ENCODE peak calls at places on chromosomes 7 and 10, in four cellular contexts. One of them, this sample, is unnamed. For H3K27me3, the result is how much of the 10 kb centered on the place peaks cover.

GRCh38 chr10:126511917-126512487 is 123.7 kb upstream of the ADAM12 start:
- DNase-seq in WERI-Rb-1: no peak
- DNase-seq in AG04450: no peak
- DNase-seq in GM23338: peak
- DNase-seq in this sample: no peak

GRCh38 chr7:73696372-73696771 is 13.0 kb downstream of the BUD23 start:
- DNase-seq in GM23338: no peak
- DNase-seq in WERI-Rb-1: no peak
- DNase-seq in AG04450: no peak
- DNase-seq in this sample: no peak

GRCh38 chr7:5831196-5831595 is 49.4 kb upstream of the OCM start:
- DNase-seq in WERI-Rb-1: no peak
- DNase-seq in GM23338: peak
- DNase-seq in AG04450: no peak
- DNase-seq in this sample: peak

GRCh38 chr10:75276029-75276872 is 40.5 kb upstream of the COMTD1 start:
- DNase-seq in AG04450: no peak
- DNase-seq in GM23338: peak
- DNase-seq in WERI-Rb-1: no peak
- DNase-seq in this sample: no peak

GRCh38 chr10:3418041-3418760 is 245.6 kb upstream of the PITRM1 start:
- DNase-seq in AG04450: no peak
- DNase-seq in WERI-Rb-1: no peak
- DNase-seq in GM23338: no peak
- DNase-seq in this sample: no peak

GRCh38 chr10:3902054-3902808 is 117.2 kb upstream of the KLF6 start:
- DNase-seq in AG04450: no peak
- DNase-seq in GM23338: no peak
- DNase-seq in WERI-Rb-1: no peak
- DNase-seq in this sample: no peak

GRCh38 chr10:104842704-104843103 is 201.6 kb downstream of the SORCS3 start:
- DNase-seq in GM23338: no peak
- DNase-seq in WERI-Rb-1: peak
- DNase-seq in AG04450: no peak
- DNase-seq in this sample: no peak

GRCh38 chr10:59283456-59284082 is 78.8 kb downstream of the FAM13C start:
- DNase-seq in AG04450: no peak
- DNase-seq in WERI-Rb-1: no peak
- DNase-seq in GM23338: peak
- DNase-seq in this sample: no peak

GRCh38 chr7:130491841-130492518 is at the start of gene MEST:
- DNase-seq in GM23338: peak
- DNase-seq in WERI-Rb-1: no peak
- DNase-seq in AG04450: no peak
- DNase-seq in this sample: peak

GRCh38 chr7:149880871-149881301 is 7.1 kb downstream of the ATP6V0E2 start:
- DNase-seq in AG04450: no peak
- DNase-seq in WERI-Rb-1: no peak
- DNase-seq in GM23338: no peak
- DNase-seq in this sample: peak

GRCh38 chr10:29142516-29143314 is 146.2 kb upstream of the LYZL1 start:
- DNase-seq in GM23338: peak
- DNase-seq in WERI-Rb-1: no peak
- DNase-seq in AG04450: no peak
- DNase-seq in this sample: no peak

GRCh38 chr10:49611815-49612512 is 1.9 kb downstream of the SLC18A3 start:
- DNase-seq in GM23338: peak
- DNase-seq in AG04450: no peak
- DNase-seq in WERI-Rb-1: no peak
- DNase-seq in this sample: no peak

GRCh38 chr10:10869592-10869991 is 148.1 kb upstream of the CELF2 start:
- DNase-seq in AG04450: no peak
- DNase-seq in WERI-Rb-1: no peak
- DNase-seq in GM23338: no peak
- DNase-seq in this sample: no peak

GRCh38 chr7:91089382-91089963 is 174.8 kb upstream of the FZD1 start:
- DNase-seq in AG04450: no peak
- DNase-seq in GM23338: peak
- DNase-seq in WERI-Rb-1: no peak
- DNase-seq in this sample: no peak

GRCh38 chr10:60495357-60495756 is 105.7 kb upstream of the ANK3 start:
- DNase-seq in AG04450: no peak
- DNase-seq in WERI-Rb-1: no peak
- DNase-seq in GM23338: no peak
- DNase-seq in this sample: no peak

GRCh38 chr7:55545496-55545895 is 26.8 kb downstream of the VOPP1 start:
- DNase-seq in GM23338: no peak
- DNase-seq in WERI-Rb-1: no peak
- DNase-seq in AG04450: no peak
- DNase-seq in this sample: no peak

GRCh38 chr10:70376436-70377378 is 5.7 kb downstream of the LRRC20 start:
- DNase-seq in WERI-Rb-1: no peak
- DNase-seq in AG04450: no peak
- DNase-seq in GM23338: no peak
- DNase-seq in this sample: no peak

GRCh38 chr7:102096706-102097427 is 189.8 kb upstream of the SH2B2 start:
- DNase-seq in WERI-Rb-1: no peak
- DNase-seq in GM23338: no peak
- DNase-seq in AG04450: no peak
- DNase-seq in this sample: no peak

GRCh38 chr7:157962458-157963306 is 624.9 kb downstream of the PTPRN2 start:
- DNase-seq in AG04450: no peak
- DNase-seq in GM23338: no peak
- DNase-seq in WERI-Rb-1: no peak
- DNase-seq in this sample: peak

GRCh38 chr7:83038787-83039186 is 123.9 kb downstream of the PCLO start:
- DNase-seq in WERI-Rb-1: no peak
- DNase-seq in GM23338: no peak
- DNase-seq in AG04450: no peak
- DNase-seq in this sample: no peak

GRCh38 chr10:33229252-33229943 is 105.1 kb downstream of the NRP1 start:
- DNase-seq in GM23338: no peak
- DNase-seq in WERI-Rb-1: no peak
- DNase-seq in AG04450: no peak
- DNase-seq in this sample: no peak

GRCh38 chr7:139734395-139734794 is 43.4 kb downstream of the HIPK2 start:
- DNase-seq in AG04450: peak
- DNase-seq in GM23338: no peak
- DNase-seq in WERI-Rb-1: no peak
- DNase-seq in this sample: no peak

GRCh38 chr7:3722396-3722846 is 421.4 kb downstream of the SDK1 start:
- DNase-seq in GM23338: peak
- DNase-seq in WERI-Rb-1: peak
- DNase-seq in AG04450: no peak
- DNase-seq in this sample: peak

GRCh38 chr7:67590649-67591048 is 594.0 kb downstream of the TYW1 start:
- DNase-seq in GM23338: no peak
- DNase-seq in AG04450: no peak
- DNase-seq in WERI-Rb-1: no peak
- DNase-seq in this sample: no peak

GRCh38 chr7:123627859-123628258 is 26.2 kb downstream of the ASB15 start:
- DNase-seq in AG04450: no peak
- DNase-seq in WERI-Rb-1: no peak
- DNase-seq in GM23338: no peak
- DNase-seq in this sample: no peak

GRCh38 chr7:5692845-5693278 is 88.6 kb downstream of the RNF216 start:
- DNase-seq in GM23338: no peak
- DNase-seq in AG04450: peak
- DNase-seq in WERI-Rb-1: no peak
- DNase-seq in this sample: no peak

GRCh38 chr10:119340893-119341235 is 133.5 kb downstream of the GRK5 start:
- DNase-seq in WERI-Rb-1: no peak
- DNase-seq in AG04450: no peak
- DNase-seq in GM23338: no peak
- DNase-seq in this sample: no peak

GRCh38 chr7:12635830-12636229 is 51.6 kb upstream of the ARL4A start:
- DNase-seq in WERI-Rb-1: no peak
- DNase-seq in GM23338: peak
- DNase-seq in AG04450: no peak
- DNase-seq in this sample: no peak

GRCh38 chr7:11760372-11760771 is 71.6 kb downstream of the THSD7A start:
- DNase-seq in WERI-Rb-1: no peak
- DNase-seq in GM23338: no peak
- DNase-seq in AG04450: no peak
- DNase-seq in this sample: no peak

GRCh38 chr7:128168667-128169210 is 72.3 kb upstream of the LEP start:
- DNase-seq in GM23338: peak
- DNase-seq in WERI-Rb-1: no peak
- DNase-seq in AG04450: no peak
- DNase-seq in this sample: no peak
- H3K27me3 ChIP-seq in GM23338: half or more
- H3K27me3 ChIP-seq in WERI-Rb-1: under half
- H3K27me3 ChIP-seq in AG04450: half or more
- H3K27me3 ChIP-seq in this sample: under half

GRCh38 chr7:81462672-81463071 is 307.2 kb downstream of the HGF start:
- DNase-seq in WERI-Rb-1: no peak
- DNase-seq in AG04450: peak
- DNase-seq in GM23338: no peak
- DNase-seq in this sample: no peak

GRCh38 chr7:81460228-81460627 is 309.6 kb downstream of the HGF start:
- DNase-seq in AG04450: no peak
- DNase-seq in GM23338: no peak
- DNase-seq in WERI-Rb-1: no peak
- DNase-seq in this sample: no peak

GRCh38 chr7:81460646-81461045 is 309.2 kb downstream of the HGF start:
- DNase-seq in AG04450: no peak
- DNase-seq in GM23338: no peak
- DNase-seq in WERI-Rb-1: no peak
- DNase-seq in this sample: no peak

GRCh38 chr7:81459485-81459884 is 310.4 kb downstream of the HGF start:
- DNase-seq in GM23338: no peak
- DNase-seq in AG04450: no peak
- DNase-seq in WERI-Rb-1: no peak
- DNase-seq in this sample: no peak

DNA sequence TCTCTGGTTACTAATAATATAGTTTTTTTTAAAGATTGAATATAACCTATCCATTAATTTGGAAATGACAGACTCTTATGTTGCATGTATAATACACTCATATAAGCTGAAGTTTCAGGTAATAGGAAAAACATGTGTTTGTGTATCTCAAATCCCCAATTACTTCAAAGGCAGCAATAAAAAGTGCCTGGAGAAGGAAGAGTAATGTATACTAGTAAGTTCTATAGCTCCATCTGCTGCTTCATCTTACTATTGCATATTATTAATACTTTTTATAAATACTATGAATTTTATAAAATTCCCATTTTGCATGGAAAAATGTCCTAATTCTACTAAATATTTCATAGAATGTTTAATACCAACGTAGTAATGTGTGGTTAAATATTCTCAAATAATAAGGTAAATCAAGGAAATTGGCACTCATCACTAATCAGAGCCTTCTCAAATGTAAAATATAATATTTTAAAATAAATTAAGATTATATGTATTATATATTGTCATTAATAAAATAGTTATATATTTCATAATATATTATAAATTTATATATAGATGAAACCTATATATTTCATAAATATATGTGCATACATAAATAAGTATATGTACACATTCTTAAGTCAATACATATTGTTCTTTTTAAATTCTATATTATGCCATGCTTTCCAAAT is 311.9 kb downstream of the HGF start:
- DNase-seq in AG04450: no peak
- DNase-seq in WERI-Rb-1: no peak
- DNase-seq in GM23338: peak
- DNase-seq in this sample: no peak
- TF ChIP-seq CTCF in AG04450: peak
- TF ChIP-seq CTCF in WERI-Rb-1: peak
- TF ChIP-seq CTCF in GM23338: no peak
- TF ChIP-seq CTCF in this sample: peak

DNA sequence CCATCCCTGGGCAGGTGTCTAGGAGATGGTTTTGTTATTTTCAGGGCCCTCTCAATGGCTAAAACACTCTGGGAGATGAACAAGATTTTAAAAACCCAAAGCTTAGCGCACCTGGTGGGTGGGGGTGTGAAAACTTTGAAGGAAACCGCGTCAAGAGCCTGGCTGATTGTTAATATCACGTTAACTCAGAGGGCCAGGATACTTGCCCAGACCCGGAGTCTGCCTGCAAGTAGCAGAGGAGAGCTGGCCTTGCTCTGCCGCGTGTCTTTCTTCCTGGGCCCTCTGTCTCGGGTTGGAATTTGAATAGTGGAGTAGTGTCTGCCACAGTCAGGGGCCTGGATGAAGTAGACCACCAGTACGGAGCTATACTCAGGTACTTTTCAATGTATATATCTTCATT is 1.1 kb downstream of the MGMT start:
- DNase-seq in AG04450: no peak
- DNase-seq in GM23338: no peak
- DNase-seq in WERI-Rb-1: no peak
- DNase-seq in this sample: no peak
- H3K4me3 ChIP-seq in AG04450: no peak
- H3K4me3 ChIP-seq in GM23338: no peak
- H3K4me3 ChIP-seq in WERI-Rb-1: no peak
- H3K4me3 ChIP-seq in this sample: no peak

DNA sequence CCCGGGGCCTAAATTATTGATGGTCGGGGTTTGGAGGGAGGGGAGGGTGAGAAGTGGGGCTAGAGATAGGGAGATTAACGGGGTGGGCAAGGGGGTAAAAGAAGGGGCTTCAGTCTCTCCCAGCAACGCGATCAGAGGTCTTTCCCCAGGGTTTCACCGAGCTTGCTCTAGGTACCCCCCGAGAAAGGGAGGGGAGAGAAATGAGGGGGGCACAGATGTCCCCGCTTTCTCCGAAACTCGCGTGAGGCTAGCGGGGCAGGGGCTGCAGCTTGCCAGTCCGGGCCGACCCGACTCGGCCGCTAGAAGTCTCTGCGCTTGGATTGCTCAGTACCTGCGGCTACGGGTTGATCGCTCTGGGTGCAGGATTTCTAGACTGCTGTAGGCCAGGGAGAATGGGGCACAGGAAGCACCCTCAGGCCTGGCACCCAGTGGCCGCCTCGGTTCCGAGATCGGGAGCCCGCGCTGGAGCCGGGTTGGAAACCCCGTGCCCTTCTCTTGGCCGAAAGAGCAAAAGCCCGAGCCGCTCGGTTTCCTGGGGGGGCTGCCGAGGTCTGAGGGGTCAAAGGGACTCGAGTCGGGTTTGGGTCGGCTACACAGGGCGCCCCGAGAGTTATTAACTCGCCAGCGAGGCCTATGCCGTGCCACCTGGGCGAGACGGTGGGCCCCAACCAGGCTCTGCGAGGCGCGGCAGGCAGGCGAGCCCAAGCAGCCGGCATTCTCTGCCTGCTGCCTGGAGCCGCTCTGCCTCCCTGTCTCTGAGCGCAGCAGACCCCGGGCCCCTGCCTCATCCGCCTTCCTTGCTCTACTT is 3.1 kb downstream of the PAX2 start:
- DNase-seq in WERI-Rb-1: no peak
- DNase-seq in GM23338: peak
- DNase-seq in AG04450: no peak
- DNase-seq in this sample: no peak
- H3K27me3 ChIP-seq in WERI-Rb-1: half or more
- H3K27me3 ChIP-seq in GM23338: half or more
- H3K27me3 ChIP-seq in AG04450: half or more
- H3K27me3 ChIP-seq in this sample: half or more

This sample was measured in dorsolateral prefrontal cortex.